ENCODE peak calls at places on chromosome 7, in six cellular contexts. T, L, R, D, F and H are unnamed samples.

GRCh38 chr7:118214051-118214832 is 10.3 kb upstream of the ANKRD7 start:
- DNase-seq in T (no peak), D (peak; percentile 81), F (peak; percentile 75), R (no peak), L (peak; percentile 87), H (peak; percentile 90)

GRCh38 chr7:12321248-12321647 is 82.4 kb downstream of the VWDE start:
- DNase-seq in D (no peak), L (no peak), F (no peak), T (no peak), R (no peak), H (peak; percentile 16)

GRCh38 chr7:41051062-41051461 is 651.8 kb downstream of the INHBA start:
- DNase-seq in T (no peak), R (no peak), L (no peak), D (no peak), F (no peak), H (no peak)

GRCh38 chr7:132650498-132650897 is 74.2 kb upstream of the PLXNA4 start:
- DNase-seq in T (no peak), L (peak; percentile 52), R (peak; percentile 81), F (no peak), D (no peak), H (peak; percentile 69)

GRCh38 chr7:105613611-105614330 is 32.5 kb upstream of the EFCAB10 start:
- DNase-seq in R (no peak), T (no peak), D (no peak), F (no peak), L (no peak), H (no peak)

GRCh38 chr7:50920031-50920635 is 137.4 kb upstream of the GRB10 start:
- DNase-seq in R (peak; percentile 22), L (no peak), D (no peak), T (no peak), F (peak; percentile 85), H (no peak)

GRCh38 chr7:149261321-149261828 is 621 bp upstream of the ZNF783 start:
- DNase-seq in D (peak; percentile 23), L (peak; percentile 38), F (peak; percentile 32), T (peak; percentile 22), R (peak; percentile 62), H (peak; percentile 91)

GRCh38 chr7:151428393-151429231 is 11.3 kb downstream of the CRYGN start:
- DNase-seq in F (no peak), R (no peak), L (no peak), D (peak; percentile 88), T (peak; percentile 91), H (peak; percentile 66)

GRCh38 chr7:111697771-111698170 is 135.5 kb upstream of the IMMP2L start:
- DNase-seq in T (no peak), L (no peak), R (peak; percentile 9), D (no peak), F (no peak), H (peak; percentile 7)

GRCh38 chr7:266851-267840 is 22.8 kb upstream of the FOXL3 start:
- DNase-seq in F (no peak), D (peak; percentile 24), R (peak; percentile 62), L (peak; percentile 71), T (peak; percentile 18), H (no peak)

GRCh38 chr7:67018940-67019339 is 22.3 kb downstream of the TYW1 start:
- DNase-seq in F (no peak), D (no peak), R (no peak), T (no peak), L (no peak), H (no peak)

GRCh38 chr7:44291733-44292395 is 33.5 kb downstream of the CAMK2B start:
- DNase-seq in T (peak; percentile 1), F (no peak), D (no peak), R (no peak), L (no peak), H (no peak)

GRCh38 chr7:105982388-105982787 is 19.3 kb downstream of the CDHR3 start:
- DNase-seq in F (no peak), R (no peak), D (no peak), T (no peak), L (peak; percentile 51), H (no peak)

GRCh38 chr7:129493555-129493954 is 8.8 kb upstream of the SMKR1 start:
- DNase-seq in L (no peak), T (no peak), R (peak; percentile 25), F (peak; percentile 5), D (no peak), H (peak; percentile 42)

GRCh38 chr7:1673581-1674102 is 3.6 kb downstream of the ELFN1 start:
- DNase-seq in L (no peak), R (no peak), T (no peak), F (no peak), D (no peak), H (no peak)

GRCh38 chr7:113230691-113231090 is 112.3 kb upstream of the SMIM30 start:
- DNase-seq in D (no peak), L (no peak), R (no peak), T (no peak), F (no peak), H (no peak)

GRCh38 chr7:45622058-45622457 is 47.9 kb downstream of the ADCY1 start:
- DNase-seq in F (no peak), T (no peak), R (no peak), L (peak; percentile 35), D (no peak), H (no peak)
- TF ChIP-seq EZH2 in F (no peak), T (no peak), R (no peak), L (no peak), D (no peak), H (no peak)

GRCh38 chr7:30549933-30550493 is 44.7 kb upstream of the GARS1 start:
- DNase-seq in R (peak; percentile 46), T (peak; percentile 62), L (peak; percentile 21), D (peak; percentile 19), F (no peak), H (no peak)

GRCh38 chr7:30555525-30555924 is 39.2 kb upstream of the GARS1 start:
- DNase-seq in F (no peak), L (no peak), T (no peak), R (no peak), D (no peak), H (no peak)

GRCh38 chr7:30553141-30553540 is 41.5 kb upstream of the GARS1 start:
- DNase-seq in F (no peak), T (no peak), R (no peak), L (no peak), D (no peak), H (no peak)

GRCh38 chr7:30548762-30549344 is 44.2 kb upstream of the GGCT start:
- DNase-seq in L (peak; percentile 95), R (peak; percentile 84), F (peak; percentile 20), D (peak; percentile 73), T (peak; percentile 90), H (peak; percentile 83)

DNA sequence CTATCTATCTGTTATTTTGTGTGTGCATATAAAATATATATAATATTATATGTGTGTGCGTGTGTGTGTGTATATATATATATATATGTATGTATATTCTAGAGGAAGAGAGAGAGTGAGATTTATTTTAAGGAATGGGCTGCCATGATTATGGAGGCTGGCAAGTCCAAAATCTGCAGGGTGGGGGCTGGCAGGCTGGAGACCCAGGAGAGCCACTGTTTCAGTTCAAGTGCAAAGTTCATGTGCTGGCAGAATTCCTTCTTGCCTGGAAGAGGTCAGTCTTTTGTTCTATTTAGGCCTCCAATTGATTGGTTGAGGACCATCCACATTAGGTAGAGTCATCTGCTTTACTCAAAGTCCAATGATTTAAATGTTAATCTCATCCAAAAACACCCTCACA is 42.3 kb upstream of the GARS1 start:
- DNase-seq in D (no peak), F (no peak), L (no peak), R (no peak), T (no peak), H (no peak)
- H2AFZ ChIP-seq in D (no peak overlapping the region), F (no peak overlapping the region), L (no peak overlapping the region), R (no peak overlapping the region), T (no peak overlapping the region), H (no peak overlapping the region)

GRCh38 chr7:26198133-26198780 is 2.3 kb downstream of the HNRNPA2B1 start:
- DNase-seq in R (peak; percentile 56), D (no peak), T (peak; percentile 30), L (peak; percentile 49), F (peak; percentile 67), H (peak; percentile 59)
- H3F3A ChIP-seq in R (peaks cover 21% of the 10 kb centered on the region), D (peaks cover 70% of the 10 kb centered on the region), T (peaks cover 86% of the 10 kb centered on the region), L (peaks cover 28% of the 10 kb centered on the region), F (peaks cover 66% of the 10 kb centered on the region), H (peaks cover 66% of the 10 kb centered on the region)

GRCh38 chr7:101743241-101743994 is 74.0 kb upstream of the CUX1 start:
- DNase-seq in F (peak; percentile 76), T (peak; percentile 81), R (peak; percentile 49), D (peak; percentile 66), L (peak; percentile 85), H (peak; percentile 78)
- TF ChIP-seq EZH2 in F (no peak), T (peak; percentile 49), R (no peak), D (no peak), L (no peak), H (no peak)

GRCh38 chr7:39651262-39651661 is 27.9 kb downstream of the RALA start:
- DNase-seq in L (no peak), R (no peak), D (no peak), T (no peak), F (no peak), H (peak; percentile 67)
- H2AFZ ChIP-seq in L (no peak overlapping the region), R (no peak overlapping the region), D (no peak overlapping the region), T (no peak overlapping the region), F (no peak overlapping the region), H (no peak overlapping the region)